ENCODE peak calls at places on chromosomes 11 and 22, in nine cellular contexts. E is EL; B is CD8-positive, alpha-beta memory T cell; F is left cardiac atrium; C is IMR-90; R is spleen; Z is HCEC 1CT; X is HTR-8/SVneo; J is NCI-H1048. H is an unnamed sample.

GRCh38 chr11:103384652-103385051 is 275.4 kb downstream of the DYNC2H1 start:
- DNase-seq in J (no peak), B (no peak), E (no peak), Z (no peak), C (no peak), R (no peak), F (no peak), X (no peak), H (no peak)

GRCh38 chr22:25014896-25015755 is 62.6 kb downstream of the KIAA1671 start:
- DNase-seq in R (no peak), F (no peak), E (no peak), X (no peak), Z (no peak), J (no peak), B (no peak), C (no peak), H (no peak)

GRCh38 chr22:28768701-28769393 is 3.6 kb upstream of the CCDC117 start:
- DNase-seq in Z (no peak), E (no peak), F (no peak), X (no peak), C (no peak), B (no peak), R (no peak), J (no peak), H (no peak)

GRCh38 chr22:44261861-44262595 is 50.7 kb downstream of the SHISAL1 start:
- DNase-seq in J (no peak), C (no peak), X (no peak), E (no peak), B (no peak), F (peak; percentile 41), R (peak; percentile 52), Z (no peak), H (peak; percentile 50)

GRCh38 chr22:38212442-38212841 is 10.6 kb downstream of the MAFF start:
- DNase-seq in F (no peak), Z (no peak), X (no peak), J (no peak), R (no peak), E (no peak), C (no peak), B (no peak), H (no peak)

GRCh38 chr22:39522567-39523300 is 2.4 kb downstream of the ATF4 start:
- DNase-seq in X (no peak), R (peak; percentile 67), F (no peak), E (peak; percentile 74), B (no peak), J (no peak), Z (peak; percentile 53), C (peak; percentile 66), H (no peak)

GRCh38 chr22:30611197-30611596 is 4.2 kb downstream of the TCN2 start:
- DNase-seq in X (no peak), J (no peak), B (no peak), Z (no peak), R (no peak), F (no peak), C (peak; percentile 26), E (peak; percentile 30), H (no peak)

GRCh38 chr11:82960779-82961143 is 59.2 kb downstream of the DDIAS start:
- DNase-seq in B (no peak), J (no peak), R (no peak), C (no peak), F (no peak), Z (no peak), X (no peak), E (no peak), H (no peak)

GRCh38 chr22:20992456-20993303 is 9.2 kb downstream of the THAP7 start:
- DNase-seq in R (no peak), E (no peak), X (no peak), C (no peak), B (no peak), J (no peak), F (no peak), Z (no peak), H (no peak)

GRCh38 chr11:64687204-64687603 is 35.8 kb downstream of the NRXN2 start:
- DNase-seq in B (no peak), J (no peak), C (no peak), Z (no peak), F (no peak), R (peak; percentile 84), E (no peak), X (no peak), H (no peak)

GRCh38 chr11:134463716-134464115 is 51.7 kb upstream of the B3GAT1 start:
- DNase-seq in B (no peak), C (no peak), J (no peak), R (no peak), X (no peak), E (no peak), Z (no peak), F (no peak), H (no peak)

GRCh38 chr11:76161261-76161961 is 44.9 kb downstream of the WNT11 start:
- DNase-seq in C (no peak), F (peak; percentile 57), E (peak; percentile 18), B (no peak), X (no peak), J (no peak), R (peak; percentile 65), Z (no peak), H (no peak)

GRCh38 chr22:45478108-45478771 is 24.4 kb upstream of the FBLN1 start:
- DNase-seq in B (no peak), J (no peak), F (no peak), X (peak; percentile 64), E (peak; percentile 94), R (peak; percentile 12), C (peak; percentile 96), Z (peak; percentile 99), H (no peak)